ENCODE peak calls at places on chromosomes 16 and 17, in four cellular contexts. F is SK-N-SH, E is K562, C is H1. D is an unnamed sample.

GRCh38 chr17:39702901-39703893 is 3.3 kb downstream of the ERBB2 start:
- DNase-seq in F (no peak), E (no peak), C (no peak), D (no peak)

GRCh38 chr16:1634541-1634940 is 22.4 kb downstream of the CRAMP1 start:
- DNase-seq in F (no peak), E (no peak), C (no peak), D (no peak)

GRCh38 chr16:58393138-58393504 is 850 bp downstream of the GINS3 start:
- DNase-seq in F (peak), E (peak), C (no peak), D (no peak)

GRCh38 chr17:55588858-55589257 is 77.6 kb upstream of the SMIM36 start:
- DNase-seq in F (no peak), E (no peak), C (no peak), D (no peak)

GRCh38 chr17:19409509-19409908 is 1.5 kb upstream of the RNF112 start:
- DNase-seq in F (no peak), E (no peak), C (no peak), D (no peak)

GRCh38 chr16:57480127-57480753 is 6.1 kb downstream of the DOK4 start:
- DNase-seq in F (peak), E (peak), C (no peak), D (no peak)

GRCh38 chr17:7363311-7363710 is 8.4 kb downstream of the TMEM95 start:
- DNase-seq in F (no peak), E (no peak), C (no peak), D (no peak)

GRCh38 chr16:2720719-2721633 is 952 bp upstream of the PRSS27 start:
- DNase-seq in F (peak), E (peak), C (peak), D (peak)

GRCh38 chr16:67713647-67714273 is 5.4 kb downstream of the GFOD2 start:
- DNase-seq in F (no peak), E (no peak), C (no peak), D (no peak)

GRCh38 chr16:752008-752315 is 8.6 kb upstream of the MSLN start:
- DNase-seq in F (no peak), E (no peak), C (no peak), D (peak)

GRCh38 chr17:68238894-68239293 is 8.9 kb upstream of the AMZ2 start:
- DNase-seq in F (no peak), E (no peak), C (no peak), D (no peak)

GRCh38 chr17:49035470-49036269 is 38.5 kb downstream of the IGF2BP1 start:
- DNase-seq in F (peak), E (peak), C (peak), D (peak)

GRCh38 chr17:14471052-14471451 is 170.2 kb downstream of the HS3ST3B1 start:
- DNase-seq in F (no peak), E (no peak), C (no peak), D (no peak)

GRCh38 chr17:18182190-18182977 is 1.2 kb upstream of the ALKBH5 start:
- DNase-seq in F (no peak), E (peak), C (peak), D (peak)

GRCh38 chr16:57863434-57864160 is 61.3 kb upstream of the KIFC3 start:
- DNase-seq in F (peak), E (peak), C (no peak), D (peak)

GRCh38 chr17:78812849-78813248 is 27.8 kb downstream of the USP36 start:
- DNase-seq in F (no peak), E (no peak), C (no peak), D (no peak)

GRCh38 chr16:9429946-9430345 is 338.5 kb downstream of the HAPSTR1 start:
- DNase-seq in F (no peak), E (no peak), C (no peak), D (no peak)

GRCh38 chr17:50163846-50164696 is 1.7 kb upstream of the SGCA start:
- DNase-seq in F (no peak), E (no peak), C (no peak), D (no peak)

GRCh38 chr16:70430667-70431536 is 8.0 kb downstream of the ST3GAL2 start:
- DNase-seq in F (no peak), E (peak), C (no peak), D (no peak)

GRCh38 chr17:33674685-33675084 is 381.6 kb upstream of the ASIC2 start:
- DNase-seq in F (peak), E (peak), C (peak), D (peak)

GRCh38 chr16:30470632-30471007 is 1.9 kb upstream of the ITGAL start:
- DNase-seq in F (no peak), E (no peak), C (no peak), D (no peak)

DNA sequence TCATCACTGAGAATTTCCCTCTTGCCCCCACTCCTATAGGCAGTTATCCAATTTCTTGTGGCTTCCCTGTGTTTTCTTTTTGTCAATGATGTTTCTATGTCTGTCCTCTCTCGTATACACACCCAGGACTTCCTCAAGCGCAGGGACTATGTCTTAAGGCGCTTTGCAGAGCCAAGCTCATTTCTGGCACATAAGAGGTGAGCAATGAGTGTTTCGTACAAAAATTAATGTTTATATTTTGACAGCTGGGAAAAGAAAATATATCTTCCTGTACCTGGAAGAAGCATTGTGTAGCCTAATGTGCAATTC is 966 bp downstream of the DDX42 start:
- DNase-seq in F (no peak), E (peak), C (no peak), D (no peak)
- TF ChIP-seq TEAD4 in F (no peak), E (no peak), C (no peak), D (no peak)

GRCh38 chr16:31868701-31869167 is 4.9 kb upstream of the ZNF267 start:
- DNase-seq in F (peak), E (peak), C (peak), D (peak)
- TF ChIP-seq TEAD4 in F (no peak), E (no peak), C (no peak), D (no peak)

GRCh38 chr16:17474037-17474436 is 3.3 kb upstream of the XYLT1 start:
- DNase-seq in F (no peak), E (no peak), C (no peak), D (no peak)
- TF ChIP-seq TEAD4 in F (no peak), E (no peak), C (no peak), D (no peak)

DNA sequence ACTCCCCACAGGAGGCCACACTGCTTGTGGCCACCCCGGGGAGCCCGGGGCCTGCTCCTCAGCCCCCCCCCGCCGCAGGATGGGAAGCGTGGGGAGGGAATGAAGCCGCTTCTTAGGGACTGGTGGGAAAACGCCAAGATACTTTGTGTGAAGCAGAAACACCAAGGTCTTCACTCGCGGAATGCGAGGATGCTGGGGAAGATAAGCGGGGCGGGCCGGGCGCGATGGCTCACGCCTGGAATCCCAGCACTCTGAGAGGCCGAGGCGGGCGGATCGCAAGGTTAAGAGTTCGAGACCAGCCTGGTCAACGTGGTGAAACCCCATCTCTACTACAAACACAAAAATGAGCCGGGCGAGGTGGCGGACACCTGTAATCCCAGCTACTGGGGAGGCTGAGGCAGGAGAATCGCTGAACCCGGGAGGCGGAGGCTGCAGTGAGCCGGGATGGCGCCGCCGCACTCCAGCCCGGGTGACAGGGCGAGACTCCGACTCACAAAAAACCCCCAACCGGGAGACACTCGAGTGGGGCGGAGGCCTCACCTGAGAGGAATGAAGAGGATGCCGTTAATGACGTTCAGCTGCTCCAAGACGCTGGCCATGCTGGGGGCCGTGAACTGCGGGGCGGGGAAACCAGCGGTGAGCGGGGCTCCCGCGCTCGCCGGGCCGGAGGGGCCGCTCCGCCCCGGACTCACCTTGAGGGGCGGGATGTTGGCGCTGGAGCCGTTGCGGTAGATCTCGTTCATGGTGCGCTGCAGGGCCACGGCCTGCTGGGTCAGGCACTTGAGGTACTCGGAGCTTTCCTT is 20.3 kb downstream of the CLUH start:
- DNase-seq in F (no peak), E (no peak), C (no peak), D (no peak)
- TF ChIP-seq TEAD4 in F (no peak), E (no peak), C (no peak), D (no peak)